ENCODE peak calls at places on chromosomes 12 and 14, in nine cellular contexts. R is GM12865; U is neural progenitor cell; V is kidney; D is fibroblast of pulmonary artery; E is CD8-positive, alpha-beta T cell; G is psoas muscle; Q is AG04450; B is GM23338. X is an unnamed sample.

GRCh38 chr12:15757553-15758255 is 31.5 kb downstream of the EPS8 start:
- DNase-seq in R (no peak), U (no peak), V (no peak), D (peak), E (no peak), G (no peak), Q (no peak), B (no peak), X (peak)

GRCh38 chr12:52238916-52239649 is 6.0 kb downstream of the KRT7 start:
- DNase-seq in R (no peak), U (no peak), V (no peak), D (no peak), E (no peak), G (no peak), Q (no peak), B (no peak), X (no peak)

GRCh38 chr12:124646385-124647230 is 79.2 kb upstream of the NCOR2 start:
- DNase-seq in R (no peak), U (no peak), V (no peak), D (no peak), E (no peak), G (no peak), Q (no peak), B (peak), X (no peak)

GRCh38 chr14:66649515-66649914 is 141.6 kb downstream of the GPHN start:
- DNase-seq in R (peak), U (no peak), V (no peak), D (no peak), E (no peak), G (no peak), Q (no peak), B (no peak), X (no peak)

GRCh38 chr14:28751467-28752058 is 15.0 kb upstream of the FOXG1 start:
- DNase-seq in R (peak), U (peak), V (no peak), D (peak), E (no peak), G (no peak), Q (no peak), B (peak), X (no peak)

GRCh38 chr12:132661972-132662371 is 25.2 kb downstream of the POLE start:
- DNase-seq in R (no peak), U (no peak), V (no peak), D (no peak), E (no peak), G (no peak), Q (no peak), B (no peak), X (no peak)

GRCh38 chr12:106289196-106289681 is 13.3 kb upstream of the TCP11L2 start:
- DNase-seq in R (no peak), U (no peak), V (no peak), D (no peak), E (no peak), G (no peak), Q (no peak), B (no peak), X (no peak)

GRCh38 chr14:92675421-92675820 is 73.0 kb downstream of the LGMN start:
- DNase-seq in R (peak), U (no peak), V (peak), D (no peak), E (no peak), G (no peak), Q (no peak), B (no peak), X (no peak)

GRCh38 chr12:120955232-120955631 is 23.1 kb upstream of the HNF1A start:
- DNase-seq in R (no peak), U (no peak), V (no peak), D (no peak), E (no peak), G (no peak), Q (no peak), B (peak), X (no peak)

GRCh38 chr14:65412881-65413738 is 580 bp downstream of the FUT8 start:
- DNase-seq in R (peak), U (peak), V (no peak), D (peak), E (peak), G (peak), Q (peak), B (peak), X (no peak)

GRCh38 chr12:11771356-11771755 is 121.9 kb downstream of the ETV6 start:
- DNase-seq in R (peak), U (no peak), V (no peak), D (peak), E (no peak), G (no peak), Q (no peak), B (peak), X (no peak)

GRCh38 chr12:57099062-57099714 is 10.3 kb downstream of the NAB2 start:
- DNase-seq in R (no peak), U (no peak), V (no peak), D (no peak), E (no peak), G (no peak), Q (no peak), B (no peak), X (no peak)

GRCh38 chr14:49727171-49727570 is 34.3 kb downstream of the KLHDC1 start:
- DNase-seq in R (no peak), U (no peak), V (no peak), D (no peak), E (no peak), G (no peak), Q (no peak), B (no peak), X (no peak)

GRCh38 chr14:64195194-64195593 is 99.0 kb downstream of the ESR2 start:
- DNase-seq in R (peak), U (no peak), V (no peak), D (no peak), E (no peak), G (no peak), Q (no peak), B (no peak), X (no peak)

GRCh38 chr14:36028218-36028617 is 148.3 kb downstream of the PTCSC3 start:
- DNase-seq in R (peak), U (no peak), V (no peak), D (no peak), E (no peak), G (no peak), Q (no peak), B (peak), X (no peak)

GRCh38 chr12:31749024-31749704 is 20.3 kb upstream of the AMN1 start:
- DNase-seq in R (peak), U (no peak), V (no peak), D (peak), E (peak), G (peak), Q (peak), B (peak), X (peak)

GRCh38 chr12:90305379-90305778 is 596.7 kb upstream of the ATP2B1 start:
- DNase-seq in R (no peak), U (no peak), V (no peak), D (no peak), E (no peak), G (no peak), Q (no peak), B (peak), X (no peak)

GRCh38 chr12:47789712-47790489 is 16.9 kb downstream of the SLC48A1 start:
- DNase-seq in R (no peak), U (no peak), V (no peak), D (no peak), E (no peak), G (no peak), Q (no peak), B (no peak), X (no peak)

GRCh38 chr12:72036393-72036792 is 97.7 kb downstream of the TPH2 start:
- DNase-seq in R (no peak), U (no peak), V (no peak), D (no peak), E (no peak), G (no peak), Q (no peak), B (no peak), X (no peak)

GRCh38 chr12:26557326-26557725 is 275.7 kb downstream of the ITPR2 start:
- DNase-seq in R (no peak), U (no peak), V (no peak), D (no peak), E (no peak), G (no peak), Q (no peak), B (no peak), X (no peak)

GRCh38 chr14:37974421-37974820 is 233.3 kb upstream of the SSTR1 start:
- DNase-seq in R (no peak), U (no peak), V (no peak), D (no peak), E (no peak), G (no peak), Q (no peak), B (no peak), X (no peak)

GRCh38 chr12:4700621-4701026 is 19.6 kb upstream of the GALNT8 start:
- DNase-seq in R (no peak), U (peak), V (no peak), D (peak), E (no peak), G (peak), Q (peak), B (peak), X (no peak)

GRCh38 chr12:120352117-120352516 is 16.8 kb downstream of the MSI1 start:
- DNase-seq in R (no peak), U (no peak), V (no peak), D (peak), E (no peak), G (no peak), Q (no peak), B (no peak), X (peak)

GRCh38 chr14:102028733-102029132 is 58.1 kb downstream of the HSP90AA1 start:
- DNase-seq in R (no peak), U (no peak), V (peak), D (peak), E (no peak), G (no peak), Q (peak), B (no peak), X (peak)

GRCh38 chr12:44377443-44378160 is 498.5 kb downstream of the NELL2 start:
- DNase-seq in R (no peak), U (no peak), V (no peak), D (no peak), E (no peak), G (no peak), Q (no peak), B (no peak), X (no peak)

GRCh38 chr12:96211989-96212388 is 17.8 kb downstream of the ELK3 start:
- DNase-seq in R (peak), U (no peak), V (no peak), D (no peak), E (no peak), G (no peak), Q (no peak), B (no peak), X (no peak)

GRCh38 chr14:87888136-87888999 is 104.6 kb downstream of the GALC start:
- DNase-seq in R (peak), U (peak), V (no peak), D (peak), E (no peak), G (peak), Q (no peak), B (peak), X (no peak)

GRCh38 chr12:22333186-22333745 is 1.2 kb downstream of the ST8SIA1 start:
- DNase-seq in R (no peak), U (no peak), V (no peak), D (peak), E (no peak), G (no peak), Q (peak), B (no peak), X (no peak)

GRCh38 chr14:35196571-35196970 is 74.2 kb downstream of the PRORP start:
- DNase-seq in R (peak), U (no peak), V (no peak), D (no peak), E (no peak), G (no peak), Q (no peak), B (no peak), X (no peak)

GRCh38 chr12:75511116-75512048 is at the start of gene KRR1:
- DNase-seq in R (peak), U (peak), V (peak), D (peak), E (peak), G (peak), Q (peak), B (peak), X (peak)

GRCh38 chr12:104011265-104011664 is 38.7 kb downstream of the GLT8D2 start:
- DNase-seq in R (no peak), U (no peak), V (no peak), D (peak), E (no peak), G (peak), Q (peak), B (no peak), X (peak)

GRCh38 chr12:82314406-82314892 is 43.7 kb downstream of the CCDC59 start:
- DNase-seq in R (no peak), U (peak), V (no peak), D (no peak), E (no peak), G (no peak), Q (no peak), B (peak), X (no peak)

GRCh38 chr12:57717846-57718640 is 20.5 kb downstream of the AGAP2 start:
- DNase-seq in R (no peak), U (no peak), V (no peak), D (no peak), E (no peak), G (no peak), Q (no peak), B (no peak), X (no peak)

GRCh38 chr14:60506462-60506984 is 2.4 kb upstream of the SIX6 start:
- DNase-seq in R (no peak), U (peak), V (no peak), D (no peak), E (no peak), G (no peak), Q (no peak), B (peak), X (no peak)

GRCh38 chr12:83700858-83701257 is 1014.2 kb downstream of the TMTC2 start:
- DNase-seq in R (no peak), U (no peak), V (no peak), D (no peak), E (no peak), G (no peak), Q (no peak), B (no peak), X (no peak)

GRCh38 chr12:22415342-22416309 is 81.1 kb upstream of the ST8SIA1 start:
- DNase-seq in R (no peak), U (no peak), V (no peak), D (peak), E (no peak), G (no peak), Q (no peak), B (no peak), X (no peak)

GRCh38 chr12:12503384-12504078 is 59.1 kb downstream of the DUSP16 start:
- DNase-seq in R (peak), U (peak), V (no peak), D (no peak), E (no peak), G (no peak), Q (no peak), B (peak), X (no peak)

GRCh38 chr14:73770977-73771847 is 57.0 kb upstream of the PNMA1 start:
- DNase-seq in R (no peak), U (no peak), V (peak), D (no peak), E (no peak), G (no peak), Q (no peak), B (no peak), X (no peak)

GRCh38 chr14:73774244-73774575 is 60.0 kb upstream of the PNMA1 start:
- DNase-seq in R (peak), U (no peak), V (no peak), D (no peak), E (no peak), G (no peak), Q (no peak), B (no peak), X (no peak)

GRCh38 chr14:73773441-73774243 is 59.5 kb upstream of the PNMA1 start:
- DNase-seq in R (peak), U (no peak), V (peak), D (no peak), E (no peak), G (no peak), Q (no peak), B (no peak), X (no peak)

GRCh38 chr14:73774671-73775070 is 60.5 kb upstream of the PNMA1 start:
- DNase-seq in R (no peak), U (no peak), V (peak), D (no peak), E (no peak), G (no peak), Q (no peak), B (no peak), X (no peak)

DNA sequence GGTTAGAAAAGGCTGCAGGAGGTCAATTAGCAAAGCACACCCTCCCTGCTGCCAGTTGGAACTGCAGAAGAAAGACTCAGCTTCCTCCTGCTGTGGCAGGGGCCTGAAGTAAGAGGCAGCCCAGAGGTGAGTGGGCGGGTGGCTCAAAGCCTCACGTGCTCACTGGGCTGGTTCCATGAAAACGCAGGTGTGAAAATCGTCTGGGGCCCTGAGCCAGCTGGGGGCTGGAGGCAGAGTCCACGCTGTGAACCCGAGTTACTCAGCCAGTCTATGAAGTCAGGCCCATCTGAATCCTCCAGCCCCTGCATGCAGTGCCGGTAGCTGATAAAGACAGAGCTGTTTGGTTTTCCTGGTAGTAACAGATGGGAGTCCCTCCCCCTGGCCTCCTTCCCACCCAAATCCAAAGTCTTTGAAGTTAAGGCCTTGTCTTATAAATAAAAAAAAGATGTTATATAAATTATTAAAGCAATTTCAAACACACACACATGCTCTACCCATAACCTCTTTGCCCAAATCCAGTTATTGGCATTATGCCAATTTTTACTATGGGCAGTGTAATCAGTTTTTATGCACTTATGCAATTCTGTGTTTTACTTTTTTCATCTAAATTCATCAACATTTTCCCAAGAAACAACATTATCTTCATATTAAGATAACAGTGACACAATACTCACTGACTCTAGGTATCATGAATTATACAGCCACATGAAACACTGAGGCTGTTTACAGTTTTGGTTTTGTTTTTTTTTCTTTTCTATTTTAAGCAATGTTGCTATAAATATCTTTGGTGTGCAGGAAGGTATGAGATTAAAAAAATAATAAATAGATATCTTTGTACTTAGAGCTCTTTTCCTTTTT is 57.9 kb upstream of the PNMA1 start:
- DNase-seq in R (peak), U (peak), V (peak), D (peak), E (peak), G (peak), Q (no peak), B (peak), X (no peak)
- TF ChIP-seq CTCF in R (no peak), U (no peak), V (no peak), D (no peak), E (no peak), G (no peak), Q (no peak), B (no peak), X (no peak)

GRCh38 chr14:54881761-54882401 is 20.7 kb downstream of the GCH1 start:
- DNase-seq in R (peak), U (no peak), V (no peak), D (peak), E (no peak), G (no peak), Q (no peak), B (no peak), X (no peak)

GRCh38 chr14:54881235-54881760 is 21.3 kb downstream of the GCH1 start:
- DNase-seq in R (peak), U (no peak), V (no peak), D (peak), E (no peak), G (no peak), Q (no peak), B (no peak), X (no peak)

GRCh38 chr14:54877015-54877702 is 25.5 kb downstream of the GCH1 start:
- DNase-seq in R (no peak), U (no peak), V (no peak), D (peak), E (no peak), G (no peak), Q (no peak), B (no peak), X (no peak)

GRCh38 chr14:54877703-54878021 is 25.0 kb downstream of the GCH1 start:
- DNase-seq in R (no peak), U (peak), V (no peak), D (no peak), E (no peak), G (no peak), Q (no peak), B (peak), X (no peak)

GRCh38 chr14:54882521-54882920 is 20.1 kb downstream of the GCH1 start:
- DNase-seq in R (no peak), U (no peak), V (no peak), D (no peak), E (no peak), G (no peak), Q (no peak), B (no peak), X (no peak)
- H3K4me3 ChIP-seq in R (peak), U (no peak), V (no peak), D (no peak), E (no peak), G (peak), Q (no peak), B (no peak), X (no peak)

DNA sequence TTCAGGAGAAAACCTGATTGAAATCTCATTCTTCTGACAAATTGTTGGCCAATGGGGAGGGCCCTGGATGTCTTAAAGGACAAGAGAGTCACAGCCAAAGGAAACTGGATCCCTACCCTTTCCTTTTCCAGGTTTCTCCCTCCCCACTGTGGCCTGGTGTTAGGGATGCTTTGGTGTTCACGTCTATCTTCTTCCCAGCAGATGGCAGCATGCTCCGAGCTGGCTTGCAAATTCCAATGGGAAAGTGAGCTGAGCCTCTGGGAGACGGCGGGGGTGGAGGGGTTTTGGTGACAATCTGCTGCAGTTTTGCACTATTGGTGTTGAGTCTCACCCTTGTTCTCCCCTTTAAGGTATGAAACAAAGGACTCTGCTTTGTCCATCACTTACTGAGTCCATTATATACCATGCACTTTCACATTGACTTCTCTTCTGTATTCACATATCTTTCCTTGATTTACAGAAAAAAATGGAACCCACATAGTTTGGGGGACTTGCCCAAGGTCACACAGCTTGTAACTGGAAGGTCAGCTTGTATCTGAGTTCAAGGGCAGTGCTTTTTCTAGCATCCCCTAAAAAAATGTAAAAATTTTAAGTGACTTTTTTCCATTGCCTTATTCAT is 39.3 kb downstream of the CCDC177 start:
- DNase-seq in R (no peak), U (peak), V (no peak), D (peak), E (no peak), G (peak), Q (peak), B (peak), X (no peak)
- TF ChIP-seq CTCF in R (peak), U (peak), V (peak), D (peak), E (no peak), G (peak), Q (peak), B (peak), X (peak)

GRCh38 chr12:32753605-32754004 is 2.1 kb downstream of the YARS2 start:
- DNase-seq in R (no peak), U (no peak), V (no peak), D (no peak), E (no peak), G (no peak), Q (no peak), B (no peak), X (no peak)
- H3K4me3 ChIP-seq in R (peak), U (peak), V (peak), D (peak), E (no peak), G (no peak), Q (peak), B (peak), X (peak)

DNA sequence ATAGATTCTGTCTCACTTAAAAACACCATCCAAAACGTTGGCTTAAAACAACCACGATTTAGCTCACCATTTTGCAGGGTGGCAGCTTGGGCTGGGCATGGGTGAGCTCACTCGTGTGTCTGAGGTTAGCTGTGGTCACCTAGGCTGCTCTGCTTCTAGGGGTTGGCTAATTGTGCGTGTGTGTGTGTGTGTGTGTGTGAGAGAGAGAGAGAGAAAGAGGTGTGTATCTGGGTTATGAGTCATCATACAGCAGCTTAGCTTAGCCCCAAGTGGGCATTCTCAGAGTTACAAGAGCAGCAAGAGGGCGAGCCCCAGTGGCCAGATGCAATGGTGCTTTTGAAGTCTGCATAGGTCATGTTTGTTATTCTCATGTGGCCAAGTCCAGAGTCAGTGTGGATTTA is 6.0 kb downstream of the FBXW8 start:
- DNase-seq in R (peak), U (no peak), V (no peak), D (peak), E (no peak), G (peak), Q (peak), B (peak), X (peak)
- TF ChIP-seq CTCF in R (peak), U (no peak), V (peak), D (peak), E (no peak), G (no peak), Q (peak), B (no peak), X (peak)

GRCh38 chr14:76956253-76957090 is 72.0 kb downstream of the IRF2BPL start:
- DNase-seq in R (peak), U (peak), V (peak), D (peak), E (peak), G (peak), Q (peak), B (peak), X (peak)
- H3K4me3 ChIP-seq in R (peak), U (peak), V (peak), D (peak), E (peak), G (peak), Q (peak), B (peak), X (peak)

X was measured in AG04449.